ENCODE peak calls at places on chromosomes 12 and 14, in ten cellular contexts. K, H, T, R, J, Y, V, N, P and E are unnamed samples.

GRCh38 chr12:51910691-51911090 is 3.4 kb downstream of the ACVRL1 start:
- DNase-seq in K (no peak), H (no peak), T (no peak), R (no peak), J (peak), Y (no peak), V (no peak), N (no peak), P (no peak), E (no peak)

GRCh38 chr12:130456375-130457199 is 118.9 kb downstream of the PIWIL1 start:
- DNase-seq in K (no peak), H (no peak), T (no peak), R (peak), J (no peak), Y (no peak), V (no peak), N (no peak), P (no peak), E (no peak)

GRCh38 chr12:25286837-25287236 is 36.1 kb upstream of the KRAS start:
- DNase-seq in K (no peak), H (no peak), T (no peak), R (no peak), J (no peak), Y (no peak), V (no peak), N (no peak), P (no peak), E (no peak)

GRCh38 chr12:117459229-117459628 is 97.8 kb upstream of the NOS1 start:
- DNase-seq in K (no peak), H (no peak), T (no peak), R (no peak), J (no peak), Y (no peak), V (no peak), N (no peak), P (no peak), E (no peak)

GRCh38 chr12:527729-528128 is 68.0 kb downstream of the B4GALNT3 start:
- DNase-seq in K (no peak), H (no peak), T (no peak), R (no peak), J (no peak), Y (no peak), V (no peak), N (no peak), P (no peak), E (no peak)

GRCh38 chr14:49924852-49925251 is 32.0 kb downstream of the ARF6 start:
- DNase-seq in K (no peak), H (no peak), T (no peak), R (no peak), J (no peak), Y (no peak), V (no peak), N (no peak), P (no peak), E (no peak)

GRCh38 chr12:122994140-122994675 is 13.7 kb downstream of the ARL6IP4 start:
- DNase-seq in K (no peak), H (no peak), T (no peak), R (no peak), J (no peak), Y (no peak), V (no peak), N (no peak), P (no peak), E (no peak)

GRCh38 chr12:15276088-15276698 is 46.1 kb upstream of the PTPRO start:
- DNase-seq in K (peak), H (no peak), T (no peak), R (no peak), J (no peak), Y (peak), V (peak), N (no peak), P (no peak), E (no peak)

GRCh38 chr12:109053382-109054123 is 1.2 kb downstream of the USP30 start:
- DNase-seq in K (no peak), H (no peak), T (no peak), R (no peak), J (no peak), Y (no peak), V (peak), N (no peak), P (no peak), E (no peak)

GRCh38 chr12:37672655-37673260 is 643.8 kb upstream of the ALG10B start:
- DNase-seq in K (no peak), H (no peak), T (no peak), R (no peak), J (no peak), Y (no peak), V (no peak), N (no peak), P (no peak), E (no peak)

GRCh38 chr14:79820866-79821535 is 390.3 kb downstream of the DIO2 start:
- DNase-seq in K (no peak), H (no peak), T (no peak), R (no peak), J (no peak), Y (no peak), V (no peak), N (no peak), P (no peak), E (no peak)

GRCh38 chr14:71354801-71355200 is 447.5 kb downstream of the PCNX1 start:
- DNase-seq in K (no peak), H (peak), T (no peak), R (no peak), J (no peak), Y (no peak), V (no peak), N (no peak), P (no peak), E (no peak)

GRCh38 chr12:53122961-53123468 is 19.7 kb downstream of the SOAT2 start:
- DNase-seq in K (no peak), H (no peak), T (no peak), R (no peak), J (no peak), Y (no peak), V (no peak), N (no peak), P (no peak), E (no peak)

DNA sequence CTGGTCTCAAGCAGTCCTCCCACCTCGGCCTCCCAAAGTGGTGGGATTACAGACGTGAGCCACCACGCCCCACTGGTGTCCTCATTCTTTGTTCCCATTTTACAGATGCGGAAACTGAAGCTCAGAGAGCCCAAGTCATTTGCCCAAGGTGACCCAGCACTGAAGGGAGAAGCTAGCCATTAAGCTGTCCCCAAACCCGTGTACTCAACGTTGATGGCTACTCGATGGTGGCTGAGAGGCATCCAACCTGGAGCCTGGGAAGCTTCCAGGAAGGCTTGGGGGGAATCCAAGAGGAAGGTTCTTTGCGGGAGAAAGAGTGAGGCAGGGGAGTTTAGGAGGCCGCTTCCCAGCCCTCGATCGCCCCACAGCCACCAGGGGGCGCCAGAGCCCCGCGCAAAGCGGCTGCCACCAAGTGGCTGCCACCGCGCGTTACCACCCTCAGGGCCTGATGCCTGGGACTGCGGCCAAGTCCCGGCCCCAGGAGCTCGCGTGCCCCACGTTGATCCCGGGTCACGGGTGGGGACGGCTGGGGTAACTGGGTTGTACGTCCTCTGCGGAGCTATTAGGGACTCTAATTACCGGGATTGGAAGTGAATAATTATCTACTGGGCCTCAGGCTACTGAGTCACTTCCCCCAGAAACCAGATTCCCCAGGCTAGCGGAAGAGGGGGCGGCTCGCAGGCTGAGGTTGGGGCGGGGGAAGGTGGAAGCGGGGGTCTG is 8.8 kb upstream of the SH2B3 start:
- DNase-seq in K (peak), H (peak), T (peak), R (peak), J (peak), Y (peak), V (peak), N (peak), P (no peak), E (peak)
- TF ChIP-seq POLR2A in K (no peak), H (no peak), T (peak), R (no peak), J (no peak), Y (no peak), V (no peak), N (no peak), P (no peak), E (no peak)

DNA sequence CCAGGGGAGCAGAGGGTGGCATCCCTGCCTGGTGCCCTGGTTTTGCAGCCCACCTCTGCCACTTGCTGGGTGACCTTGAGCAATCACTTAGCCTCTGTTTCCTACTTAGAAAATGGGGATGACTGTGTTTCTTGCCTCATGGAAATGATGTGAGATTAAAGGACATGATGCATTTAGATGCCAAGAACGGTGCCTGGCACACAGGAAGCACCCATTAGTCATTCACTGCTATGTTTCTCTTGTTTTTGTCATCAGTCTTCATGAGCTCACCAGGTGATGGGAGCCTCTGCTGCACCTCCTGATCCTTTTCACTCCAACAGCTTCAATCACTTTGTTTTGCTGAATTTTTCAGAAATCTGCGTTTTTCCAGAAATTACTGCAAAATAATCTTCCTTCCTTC is 23.6 kb upstream of the ATF1 start:
- DNase-seq in K (no peak), H (no peak), T (no peak), R (no peak), J (no peak), Y (no peak), V (no peak), N (no peak), P (no peak), E (no peak)
- TF ChIP-seq EP300 in K (no peak), H (no peak), T (no peak), R (no peak), J (no peak), Y (no peak), V (no peak), N (no peak), P (no peak), E (no peak)

DNA sequence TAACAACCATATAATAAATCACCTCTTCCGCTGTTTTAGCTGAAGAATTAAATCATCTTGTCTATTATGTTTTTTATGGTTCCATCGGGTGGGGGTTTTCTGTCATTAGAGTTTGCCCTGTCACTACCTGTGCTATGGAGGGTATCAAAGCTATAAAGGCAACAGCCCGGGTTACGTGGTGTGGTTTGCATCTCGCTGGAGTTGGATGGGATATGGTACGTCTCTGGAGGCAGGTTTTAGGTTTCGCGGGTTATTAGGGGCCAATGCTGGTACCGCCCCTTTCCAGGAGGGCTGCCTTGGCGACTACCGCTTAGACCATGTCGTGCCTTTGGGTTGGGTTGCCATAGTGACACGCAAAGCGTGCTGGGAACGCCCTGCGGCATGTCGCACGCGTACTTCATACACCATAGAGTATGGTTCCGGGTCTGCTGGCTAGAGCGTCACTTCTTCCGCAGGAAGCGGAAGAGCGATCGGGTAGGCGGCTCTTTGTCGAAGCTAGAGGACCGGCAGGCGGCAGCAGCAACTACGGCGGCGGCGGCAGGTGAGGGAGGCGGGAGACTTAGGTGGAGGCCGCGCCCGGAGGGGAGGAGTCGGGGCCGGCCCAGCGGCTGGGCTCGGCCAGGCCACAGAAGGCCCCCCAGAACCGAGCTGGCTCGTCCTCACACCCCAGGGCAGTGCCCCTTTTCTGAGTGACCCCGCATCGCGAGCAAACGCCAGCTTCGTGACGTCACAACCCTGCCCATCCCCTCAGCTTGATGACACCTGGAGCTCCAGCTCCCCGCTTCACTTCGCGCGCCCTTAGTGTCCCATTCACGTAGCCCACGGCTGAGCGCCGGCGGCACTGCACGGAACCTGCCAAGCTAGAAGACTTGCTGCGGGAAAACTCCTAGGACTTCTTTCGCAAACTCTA is at the start of gene ZC3H10:
- DNase-seq in K (peak), H (peak), T (peak), R (peak), J (peak), Y (peak), V (peak), N (peak), P (peak), E (peak)
- TF ChIP-seq POLR2A in K (peak), H (peak), T (peak), R (no peak), J (peak), Y (peak), V (peak), N (no peak), P (peak), E (peak)

DNA sequence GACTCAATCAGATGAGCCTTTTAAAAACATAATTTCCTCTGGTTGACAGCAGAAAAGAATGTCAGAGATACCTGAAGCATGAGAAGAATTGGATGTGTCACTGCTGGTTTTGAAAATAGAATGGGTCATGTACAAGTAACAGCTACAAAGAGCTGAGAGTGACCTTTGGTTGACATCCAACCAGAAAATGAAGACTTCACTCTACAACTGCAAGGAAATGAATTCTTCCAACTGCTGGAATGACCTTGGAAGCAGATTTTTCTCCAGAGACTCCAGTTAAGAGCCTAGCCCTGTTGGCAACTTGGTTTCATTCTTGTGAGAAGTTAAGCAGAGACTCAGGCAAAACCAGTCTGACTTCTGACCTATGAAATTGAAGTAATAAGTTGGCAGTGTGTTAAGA is 505.9 kb downstream of the SLC16A7 start:
- DNase-seq in K (no peak), H (no peak), T (no peak), R (no peak), J (no peak), Y (no peak), V (no peak), N (no peak), P (no peak), E (no peak)
- TF ChIP-seq EP300 in K (no peak), H (no peak), T (no peak), R (no peak), J (no peak), Y (no peak), V (no peak), N (no peak), P (no peak), E (no peak)

GRCh38 chr14:78131616-78132015 is 38.6 kb upstream of the NRXN3 start:
- DNase-seq in K (no peak), H (no peak), T (no peak), R (no peak), J (no peak), Y (no peak), V (no peak), N (no peak), P (no peak), E (no peak)
- TF ChIP-seq POLR2A in K (no peak), H (no peak), T (no peak), R (no peak), J (no peak), Y (no peak), V (no peak), N (no peak), P (no peak), E (no peak)

GRCh38 chr14:24100197-24100981 is 6.3 kb downstream of the PCK2 start:
- DNase-seq in K (no peak), H (no peak), T (no peak), R (no peak), J (no peak), Y (no peak), V (no peak), N (no peak), P (no peak), E (no peak)

GRCh38 chr14:24098229-24098926 is 4.3 kb downstream of the PCK2 start:
- DNase-seq in K (no peak), H (no peak), T (no peak), R (no peak), J (no peak), Y (no peak), V (no peak), N (no peak), P (no peak), E (no peak)

GRCh38 chr14:24100982-24101494 is 6.9 kb downstream of the PCK2 start:
- DNase-seq in K (no peak), H (no peak), T (no peak), R (no peak), J (no peak), Y (no peak), V (no peak), N (no peak), P (no peak), E (no peak)

GRCh38 chr14:24096545-24097181 is 2.6 kb downstream of the PCK2 start:
- DNase-seq in K (no peak), H (no peak), T (no peak), R (no peak), J (no peak), Y (no peak), V (no peak), N (no peak), P (no peak), E (no peak)

DNA sequence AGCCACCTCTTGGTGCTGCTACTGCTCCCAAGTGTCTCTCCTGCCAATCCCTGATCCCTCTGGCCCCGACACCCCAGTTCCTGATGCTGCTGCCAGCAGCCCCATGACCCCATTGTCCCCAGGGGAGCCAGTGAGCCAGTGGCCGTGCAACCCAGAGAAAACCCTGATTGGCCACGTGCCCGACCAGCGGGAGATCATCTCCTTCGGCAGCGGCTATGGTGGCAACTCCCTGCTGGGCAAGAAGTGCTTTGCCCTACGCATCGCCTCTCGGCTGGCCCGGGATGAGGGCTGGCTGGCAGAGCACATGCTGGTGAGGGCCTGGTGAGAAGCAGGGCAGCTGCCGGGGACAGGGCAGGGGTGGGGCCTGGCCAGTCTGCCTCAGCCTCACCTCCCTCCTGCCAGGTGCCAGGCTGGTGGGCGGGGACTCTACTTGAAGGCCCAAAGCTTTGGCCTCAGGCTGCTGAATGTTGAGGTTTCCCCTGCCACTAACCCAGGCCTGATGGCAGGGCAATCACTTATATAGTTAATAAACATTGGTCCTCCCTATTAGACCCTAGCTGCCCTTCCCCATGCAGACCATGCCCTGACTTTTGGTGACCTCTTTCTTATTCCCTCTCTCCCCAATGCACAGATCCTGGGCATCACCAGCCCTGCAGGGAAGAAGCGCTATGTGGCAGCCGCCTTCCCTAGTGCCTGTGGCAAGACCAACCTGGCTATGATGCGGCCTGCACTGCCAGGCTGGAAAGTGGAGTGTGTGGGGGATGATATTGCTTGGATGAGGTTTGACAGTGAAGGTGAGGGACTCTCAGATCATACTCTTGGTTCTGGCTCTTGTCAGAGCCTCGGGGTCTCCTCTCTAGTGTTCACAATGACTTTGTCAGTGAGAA is 5.1 kb downstream of the PCK2 start:
- DNase-seq in K (no peak), H (no peak), T (no peak), R (peak), J (no peak), Y (no peak), V (no peak), N (no peak), P (no peak), E (no peak)
- TF ChIP-seq EP300 in K (no peak), H (no peak), T (no peak), R (no peak), J (no peak), Y (no peak), V (no peak), N (no peak), P (no peak), E (no peak)

GRCh38 chr12:22201101-22201500 is 133.4 kb downstream of the ST8SIA1 start:
- DNase-seq in K (no peak), H (no peak), T (no peak), R (no peak), J (no peak), Y (no peak), V (no peak), N (no peak), P (no peak), E (no peak)
- TF ChIP-seq POLR2A in K (no peak), H (no peak), T (no peak), R (no peak), J (no peak), Y (no peak), V (no peak), N (no peak), P (no peak), E (no peak)

DNA sequence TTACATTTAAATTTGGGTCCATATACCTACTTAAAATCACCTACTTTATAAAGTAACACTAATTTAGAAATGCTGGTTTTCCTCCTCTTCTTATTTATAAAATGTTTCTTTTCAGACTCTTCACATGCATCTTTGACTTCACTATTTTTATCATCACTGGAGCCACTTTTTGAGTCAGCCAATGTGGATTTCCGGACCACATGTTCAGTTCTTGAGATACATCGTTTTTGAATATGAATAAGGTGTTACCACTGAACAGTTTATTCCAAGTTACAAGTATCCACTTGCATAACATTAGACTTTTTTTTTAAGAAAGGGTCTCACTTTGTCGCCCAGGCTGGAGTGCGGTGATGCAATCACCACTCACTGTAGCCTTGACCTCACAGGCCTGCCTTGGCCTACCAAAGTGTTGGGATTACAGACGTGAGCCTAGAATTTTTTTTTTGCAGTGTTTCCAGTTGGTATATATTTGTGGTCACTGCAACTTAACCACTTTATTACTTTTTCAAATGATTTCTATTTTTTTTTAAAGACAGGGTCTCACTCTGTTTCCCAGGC is 5.7 kb downstream of the FNTB start:
- DNase-seq in K (no peak), H (no peak), T (peak), R (no peak), J (no peak), Y (no peak), V (no peak), N (no peak), P (no peak), E (no peak)
- TF ChIP-seq EP300 in K (no peak), H (no peak), T (no peak), R (no peak), J (no peak), Y (no peak), V (no peak), N (no peak), P (no peak), E (no peak)